ENCODE peak calls at places on chromosomes 2 and 18, in ten cellular contexts. One of them, this sample, is unnamed.
A peak's percentile ranks its signal among the peaks of the same experiment; 100 is the strongest.

GRCh38 chr2:28662468-28663095 is 89.0 kb upstream of the PPP1CB start:
- DNase-seq in esophagus muscularis mucosa: no peak
- DNase-seq in fibroblast of pulmonary artery: peak; percentile 63
- DNase-seq in Karpas-422: no peak
- DNase-seq in cardiac muscle cell: peak; percentile 42
- DNase-seq in GM12865: no peak
- DNase-seq in CD8-positive, alpha-beta T cell: no peak
- DNase-seq in NB4: no peak
- DNase-seq in neural progenitor cell: no peak
- DNase-seq in astrocyte of the spinal cord: peak; percentile 63
- DNase-seq in this sample: peak; percentile 81

GRCh38 chr18:3538456-3538855 is 88.5 kb downstream of the TGIF1 start:
- DNase-seq in esophagus muscularis mucosa: no peak
- DNase-seq in fibroblast of pulmonary artery: no peak
- DNase-seq in Karpas-422: no peak
- DNase-seq in cardiac muscle cell: peak; percentile 23
- DNase-seq in GM12865: no peak
- DNase-seq in CD8-positive, alpha-beta T cell: no peak
- DNase-seq in NB4: no peak
- DNase-seq in neural progenitor cell: no peak
- DNase-seq in astrocyte of the spinal cord: no peak
- DNase-seq in this sample: no peak

GRCh38 chr2:5560981-5561380 is 131.2 kb upstream of the SOX11 start:
- DNase-seq in esophagus muscularis mucosa: no peak
- DNase-seq in fibroblast of pulmonary artery: peak; percentile 0
- DNase-seq in Karpas-422: no peak
- DNase-seq in cardiac muscle cell: no peak
- DNase-seq in GM12865: no peak
- DNase-seq in CD8-positive, alpha-beta T cell: no peak
- DNase-seq in NB4: no peak
- DNase-seq in neural progenitor cell: no peak
- DNase-seq in astrocyte of the spinal cord: peak; percentile 93
- DNase-seq in this sample: no peak

GRCh38 chr2:211157211-211157610 is 600.8 kb downstream of the CPS1 start:
- DNase-seq in esophagus muscularis mucosa: no peak
- DNase-seq in fibroblast of pulmonary artery: peak; percentile 35
- DNase-seq in Karpas-422: no peak
- DNase-seq in cardiac muscle cell: peak; percentile 37
- DNase-seq in GM12865: no peak
- DNase-seq in CD8-positive, alpha-beta T cell: no peak
- DNase-seq in NB4: no peak
- DNase-seq in neural progenitor cell: no peak
- DNase-seq in astrocyte of the spinal cord: peak; percentile 30
- DNase-seq in this sample: no peak

GRCh38 chr18:27954226-27954625 is 222.7 kb downstream of the CDH2 start:
- DNase-seq in esophagus muscularis mucosa: no peak
- DNase-seq in fibroblast of pulmonary artery: peak; percentile 85
- DNase-seq in Karpas-422: no peak
- DNase-seq in cardiac muscle cell: peak; percentile 88
- DNase-seq in GM12865: no peak
- DNase-seq in CD8-positive, alpha-beta T cell: no peak
- DNase-seq in NB4: peak; percentile 0
- DNase-seq in neural progenitor cell: peak; percentile 22
- DNase-seq in astrocyte of the spinal cord: peak; percentile 80
- DNase-seq in this sample: no peak

GRCh38 chr2:190093793-190094192 is 31.3 kb upstream of the MSTN start:
- DNase-seq in esophagus muscularis mucosa: no peak
- DNase-seq in fibroblast of pulmonary artery: peak; percentile 47
- DNase-seq in Karpas-422: no peak
- DNase-seq in cardiac muscle cell: peak; percentile 47
- DNase-seq in GM12865: no peak
- DNase-seq in CD8-positive, alpha-beta T cell: no peak
- DNase-seq in NB4: peak; percentile 4
- DNase-seq in neural progenitor cell: no peak
- DNase-seq in astrocyte of the spinal cord: no peak
- DNase-seq in this sample: no peak

GRCh38 chr18:6207941-6208340 is 206.8 kb downstream of the L3MBTL4 start:
- DNase-seq in esophagus muscularis mucosa: peak; percentile 39
- DNase-seq in fibroblast of pulmonary artery: no peak
- DNase-seq in Karpas-422: no peak
- DNase-seq in cardiac muscle cell: no peak
- DNase-seq in GM12865: no peak
- DNase-seq in CD8-positive, alpha-beta T cell: no peak
- DNase-seq in NB4: no peak
- DNase-seq in neural progenitor cell: no peak
- DNase-seq in astrocyte of the spinal cord: no peak
- DNase-seq in this sample: no peak

GRCh38 chr2:64819774-64820688 is 166.3 kb upstream of the SERTAD2 start:
- DNase-seq in esophagus muscularis mucosa: no peak
- DNase-seq in fibroblast of pulmonary artery: no peak
- DNase-seq in Karpas-422: peak; percentile 91
- DNase-seq in cardiac muscle cell: no peak
- DNase-seq in GM12865: peak; percentile 87
- DNase-seq in CD8-positive, alpha-beta T cell: peak; percentile 50
- DNase-seq in NB4: peak; percentile 83
- DNase-seq in neural progenitor cell: no peak
- DNase-seq in astrocyte of the spinal cord: no peak
- DNase-seq in this sample: no peak

GRCh38 chr2:37414470-37414949 is 70.1 kb downstream of the QPCT start:
- DNase-seq in esophagus muscularis mucosa: no peak
- DNase-seq in fibroblast of pulmonary artery: peak; percentile 86
- DNase-seq in Karpas-422: peak; percentile 80
- DNase-seq in cardiac muscle cell: peak; percentile 81
- DNase-seq in GM12865: peak; percentile 79
- DNase-seq in CD8-positive, alpha-beta T cell: no peak
- DNase-seq in NB4: peak; percentile 82
- DNase-seq in neural progenitor cell: peak; percentile 74
- DNase-seq in astrocyte of the spinal cord: peak; percentile 80
- DNase-seq in this sample: no peak

GRCh38 chr2:28717339-28717758 is 34.3 kb upstream of the PPP1CB start:
- DNase-seq in esophagus muscularis mucosa: peak; percentile 92
- DNase-seq in fibroblast of pulmonary artery: peak; percentile 97
- DNase-seq in Karpas-422: no peak
- DNase-seq in cardiac muscle cell: peak; percentile 94
- DNase-seq in GM12865: no peak
- DNase-seq in CD8-positive, alpha-beta T cell: no peak
- DNase-seq in NB4: peak; percentile 99
- DNase-seq in neural progenitor cell: no peak
- DNase-seq in astrocyte of the spinal cord: peak; percentile 70
- DNase-seq in this sample: no peak

GRCh38 chr2:199309973-199310372 is 147.8 kb downstream of the SATB2 start:
- DNase-seq in esophagus muscularis mucosa: no peak
- DNase-seq in fibroblast of pulmonary artery: no peak
- DNase-seq in Karpas-422: peak; percentile 44
- DNase-seq in cardiac muscle cell: no peak
- DNase-seq in GM12865: no peak
- DNase-seq in CD8-positive, alpha-beta T cell: no peak
- DNase-seq in NB4: no peak
- DNase-seq in neural progenitor cell: peak; percentile 68
- DNase-seq in astrocyte of the spinal cord: no peak
- DNase-seq in this sample: no peak

GRCh38 chr2:20590704-20591515 is 60.0 kb downstream of the HS1BP3 start:
- DNase-seq in esophagus muscularis mucosa: no peak
- DNase-seq in fibroblast of pulmonary artery: no peak
- DNase-seq in Karpas-422: no peak
- DNase-seq in cardiac muscle cell: no peak
- DNase-seq in GM12865: no peak
- DNase-seq in CD8-positive, alpha-beta T cell: no peak
- DNase-seq in NB4: no peak
- DNase-seq in neural progenitor cell: no peak
- DNase-seq in astrocyte of the spinal cord: no peak
- DNase-seq in this sample: peak; percentile 46

GRCh38 chr2:68426885-68427579 is 40.1 kb downstream of the FBXO48 start:
- DNase-seq in esophagus muscularis mucosa: peak; percentile 29
- DNase-seq in fibroblast of pulmonary artery: no peak
- DNase-seq in Karpas-422: no peak
- DNase-seq in cardiac muscle cell: no peak
- DNase-seq in GM12865: peak; percentile 79
- DNase-seq in CD8-positive, alpha-beta T cell: no peak
- DNase-seq in NB4: peak; percentile 93
- DNase-seq in neural progenitor cell: no peak
- DNase-seq in astrocyte of the spinal cord: peak; percentile 29
- DNase-seq in this sample: no peak

GRCh38 chr2:131140581-131140980 is 35.4 kb downstream of the PLEKHB2 start:
- DNase-seq in esophagus muscularis mucosa: no peak
- DNase-seq in fibroblast of pulmonary artery: no peak
- DNase-seq in Karpas-422: no peak
- DNase-seq in cardiac muscle cell: no peak
- DNase-seq in GM12865: no peak
- DNase-seq in CD8-positive, alpha-beta T cell: no peak
- DNase-seq in NB4: no peak
- DNase-seq in neural progenitor cell: no peak
- DNase-seq in astrocyte of the spinal cord: no peak
- DNase-seq in this sample: no peak

GRCh38 chr2:233600361-233600760 is 17.1 kb upstream of the UGT1A8 start:
- DNase-seq in esophagus muscularis mucosa: no peak
- DNase-seq in fibroblast of pulmonary artery: no peak
- DNase-seq in Karpas-422: no peak
- DNase-seq in cardiac muscle cell: peak; percentile 11
- DNase-seq in GM12865: no peak
- DNase-seq in CD8-positive, alpha-beta T cell: no peak
- DNase-seq in NB4: no peak
- DNase-seq in neural progenitor cell: no peak
- DNase-seq in astrocyte of the spinal cord: no peak
- DNase-seq in this sample: no peak

GRCh38 chr18:8423051-8423558 is 186.1 kb upstream of the RAB12 start:
- DNase-seq in esophagus muscularis mucosa: no peak
- DNase-seq in fibroblast of pulmonary artery: peak; percentile 67
- DNase-seq in Karpas-422: no peak
- DNase-seq in cardiac muscle cell: peak; percentile 69
- DNase-seq in GM12865: no peak
- DNase-seq in CD8-positive, alpha-beta T cell: no peak
- DNase-seq in NB4: no peak
- DNase-seq in neural progenitor cell: no peak
- DNase-seq in astrocyte of the spinal cord: peak; percentile 72
- DNase-seq in this sample: no peak

GRCh38 chr2:8058652-8059051 is 623.2 kb upstream of the ID2 start:
- DNase-seq in esophagus muscularis mucosa: no peak
- DNase-seq in fibroblast of pulmonary artery: no peak
- DNase-seq in Karpas-422: peak; percentile 48
- DNase-seq in cardiac muscle cell: no peak
- DNase-seq in GM12865: peak; percentile 54
- DNase-seq in CD8-positive, alpha-beta T cell: no peak
- DNase-seq in NB4: peak; percentile 79
- DNase-seq in neural progenitor cell: no peak
- DNase-seq in astrocyte of the spinal cord: no peak
- DNase-seq in this sample: no peak

GRCh38 chr2:30422437-30422805 is 24.6 kb upstream of the LCLAT1 start:
- DNase-seq in esophagus muscularis mucosa: no peak
- DNase-seq in fibroblast of pulmonary artery: peak; percentile 32
- DNase-seq in Karpas-422: no peak
- DNase-seq in cardiac muscle cell: peak; percentile 56
- DNase-seq in GM12865: peak; percentile 51
- DNase-seq in CD8-positive, alpha-beta T cell: peak; percentile 71
- DNase-seq in NB4: peak; percentile 24
- DNase-seq in neural progenitor cell: no peak
- DNase-seq in astrocyte of the spinal cord: no peak
- DNase-seq in this sample: peak; percentile 66

GRCh38 chr2:68465081-68465916 is 1.8 kb downstream of the FBXO48 start:
- DNase-seq in esophagus muscularis mucosa: no peak
- DNase-seq in fibroblast of pulmonary artery: no peak
- DNase-seq in Karpas-422: no peak
- DNase-seq in cardiac muscle cell: no peak
- DNase-seq in GM12865: peak; percentile 37
- DNase-seq in CD8-positive, alpha-beta T cell: peak; percentile 19
- DNase-seq in NB4: peak; percentile 29
- DNase-seq in neural progenitor cell: no peak
- DNase-seq in astrocyte of the spinal cord: no peak
- DNase-seq in this sample: no peak

DNA sequence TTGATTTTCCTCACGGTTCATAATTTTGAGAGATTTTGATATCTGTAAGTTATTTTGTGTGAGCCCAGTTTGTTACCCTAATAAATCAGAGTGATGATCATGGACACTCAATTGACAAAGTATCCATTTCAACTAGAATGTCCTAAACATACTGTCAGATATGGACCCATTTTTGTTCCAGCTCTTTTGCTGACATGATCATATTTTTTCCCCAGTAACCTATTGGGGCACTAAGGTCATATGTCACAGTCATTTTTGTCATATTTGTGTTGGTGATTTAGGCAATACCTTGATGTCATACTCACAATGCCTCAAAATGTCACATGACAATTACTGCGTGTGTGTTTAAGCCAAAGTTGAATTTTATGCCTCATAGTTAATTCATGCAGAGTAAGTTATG is 218.7 kb downstream of the ARHGAP15 start:
- DNase-seq in esophagus muscularis mucosa: no peak
- DNase-seq in fibroblast of pulmonary artery: no peak
- DNase-seq in Karpas-422: no peak
- DNase-seq in cardiac muscle cell: no peak
- DNase-seq in GM12865: no peak
- DNase-seq in CD8-positive, alpha-beta T cell: no peak
- DNase-seq in NB4: no peak
- DNase-seq in neural progenitor cell: no peak
- DNase-seq in astrocyte of the spinal cord: no peak
- DNase-seq in this sample: no peak
- H3K4me3 ChIP-seq in esophagus muscularis mucosa: no peak overlapping the region
- H3K4me3 ChIP-seq in fibroblast of pulmonary artery: no peak overlapping the region
- H3K4me3 ChIP-seq in Karpas-422: no peak overlapping the region
- H3K4me3 ChIP-seq in cardiac muscle cell: no peak overlapping the region
- H3K4me3 ChIP-seq in GM12865: no peak overlapping the region
- H3K4me3 ChIP-seq in CD8-positive, alpha-beta T cell: no peak overlapping the region
- H3K4me3 ChIP-seq in NB4: no peak overlapping the region
- H3K4me3 ChIP-seq in neural progenitor cell: no peak overlapping the region
- H3K4me3 ChIP-seq in astrocyte of the spinal cord: no peak overlapping the region
- H3K4me3 ChIP-seq in this sample: no peak overlapping the region

GRCh38 chr2:72576861-72577260 is 249.0 kb downstream of the EXOC6B start:
- DNase-seq in esophagus muscularis mucosa: no peak
- DNase-seq in fibroblast of pulmonary artery: peak; percentile 44
- DNase-seq in Karpas-422: no peak
- DNase-seq in cardiac muscle cell: peak; percentile 29
- DNase-seq in GM12865: no peak
- DNase-seq in CD8-positive, alpha-beta T cell: no peak
- DNase-seq in NB4: no peak
- DNase-seq in neural progenitor cell: no peak
- DNase-seq in astrocyte of the spinal cord: peak; percentile 44
- DNase-seq in this sample: no peak
- H3K4me3 ChIP-seq in esophagus muscularis mucosa: no peak overlapping the region
- H3K4me3 ChIP-seq in fibroblast of pulmonary artery: no peak overlapping the region
- H3K4me3 ChIP-seq in Karpas-422: no peak overlapping the region
- H3K4me3 ChIP-seq in cardiac muscle cell: no peak overlapping the region
- H3K4me3 ChIP-seq in GM12865: no peak overlapping the region
- H3K4me3 ChIP-seq in CD8-positive, alpha-beta T cell: no peak overlapping the region
- H3K4me3 ChIP-seq in NB4: no peak overlapping the region
- H3K4me3 ChIP-seq in neural progenitor cell: no peak overlapping the region
- H3K4me3 ChIP-seq in astrocyte of the spinal cord: no peak overlapping the region
- H3K4me3 ChIP-seq in this sample: no peak overlapping the region

GRCh38 chr18:58943896-58944295 is 79.2 kb downstream of the ZNF532 start:
- DNase-seq in esophagus muscularis mucosa: no peak
- DNase-seq in fibroblast of pulmonary artery: no peak
- DNase-seq in Karpas-422: peak; percentile 49
- DNase-seq in cardiac muscle cell: no peak
- DNase-seq in GM12865: no peak
- DNase-seq in CD8-positive, alpha-beta T cell: no peak
- DNase-seq in NB4: no peak
- DNase-seq in neural progenitor cell: no peak
- DNase-seq in astrocyte of the spinal cord: no peak
- DNase-seq in this sample: no peak
- H3K4me3 ChIP-seq in esophagus muscularis mucosa: no peak overlapping the region
- H3K4me3 ChIP-seq in fibroblast of pulmonary artery: no peak overlapping the region
- H3K4me3 ChIP-seq in Karpas-422: peak overlapping the region; percentile 27
- H3K4me3 ChIP-seq in cardiac muscle cell: no peak overlapping the region
- H3K4me3 ChIP-seq in GM12865: no peak overlapping the region
- H3K4me3 ChIP-seq in CD8-positive, alpha-beta T cell: no peak overlapping the region
- H3K4me3 ChIP-seq in NB4: no peak overlapping the region
- H3K4me3 ChIP-seq in neural progenitor cell: no peak overlapping the region
- H3K4me3 ChIP-seq in astrocyte of the spinal cord: no peak overlapping the region
- H3K4me3 ChIP-seq in this sample: no peak overlapping the region

GRCh38 chr2:241842620-241843211 is 16.0 kb downstream of the PDCD1 start:
- DNase-seq in esophagus muscularis mucosa: no peak
- DNase-seq in fibroblast of pulmonary artery: no peak
- DNase-seq in Karpas-422: no peak
- DNase-seq in cardiac muscle cell: no peak
- DNase-seq in GM12865: peak; percentile 65
- DNase-seq in CD8-positive, alpha-beta T cell: peak; percentile 67
- DNase-seq in NB4: peak; percentile 89
- DNase-seq in neural progenitor cell: no peak
- DNase-seq in astrocyte of the spinal cord: no peak
- DNase-seq in this sample: peak; percentile 75
- H3K4me3 ChIP-seq in esophagus muscularis mucosa: peak overlapping the region; percentile 1
- H3K4me3 ChIP-seq in fibroblast of pulmonary artery: no peak overlapping the region
- H3K4me3 ChIP-seq in Karpas-422: no peak overlapping the region
- H3K4me3 ChIP-seq in cardiac muscle cell: no peak overlapping the region
- H3K4me3 ChIP-seq in GM12865: peak overlapping the region; percentile 34
- H3K4me3 ChIP-seq in CD8-positive, alpha-beta T cell: peak overlapping the region; percentile 39
- H3K4me3 ChIP-seq in NB4: peak overlapping the region; percentile 35
- H3K4me3 ChIP-seq in neural progenitor cell: no peak overlapping the region
- H3K4me3 ChIP-seq in astrocyte of the spinal cord: no peak overlapping the region
- H3K4me3 ChIP-seq in this sample: no peak overlapping the region

This sample was measured in aorta.